ENCODE peak calls at places on chromosomes 16 and 17, in six cellular contexts. One of them, this sample, is unnamed.

GRCh38 chr16:4087099-4087885 is 28.9 kb downstream of the ADCY9 start:
- DNase-seq in kidney epithelial cell: no peak
- DNase-seq in ovary: no peak
- DNase-seq in heart left ventricle: no peak
- DNase-seq in choroid plexus epithelial cell: no peak
- DNase-seq in lower leg skin: no peak
- DNase-seq in this sample: no peak

GRCh38 chr17:17204041-17204591 is 2.0 kb downstream of the PLD6 start:
- DNase-seq in kidney epithelial cell: no peak
- DNase-seq in ovary: no peak
- DNase-seq in heart left ventricle: peak; percentile 68
- DNase-seq in choroid plexus epithelial cell: no peak
- DNase-seq in lower leg skin: peak; percentile 56
- DNase-seq in this sample: no peak

GRCh38 chr16:765971-766819 is 5.7 kb downstream of the MSLN start:
- DNase-seq in kidney epithelial cell: no peak
- DNase-seq in ovary: no peak
- DNase-seq in heart left ventricle: no peak
- DNase-seq in choroid plexus epithelial cell: no peak
- DNase-seq in lower leg skin: no peak
- DNase-seq in this sample: no peak

GRCh38 chr16:84885024-84885910 is 65.5 kb downstream of the CRISPLD2 start:
- DNase-seq in kidney epithelial cell: no peak
- DNase-seq in ovary: no peak
- DNase-seq in heart left ventricle: peak; percentile 39
- DNase-seq in choroid plexus epithelial cell: peak; percentile 28
- DNase-seq in lower leg skin: no peak
- DNase-seq in this sample: no peak

GRCh38 chr16:67541391-67542263 is 13.0 kb downstream of the RIPOR1 start:
- DNase-seq in kidney epithelial cell: no peak
- DNase-seq in ovary: no peak
- DNase-seq in heart left ventricle: peak; percentile 60
- DNase-seq in choroid plexus epithelial cell: peak; percentile 65
- DNase-seq in lower leg skin: no peak
- DNase-seq in this sample: no peak

GRCh38 chr16:28218109-28218508 is 6.3 kb upstream of the XPO6 start:
- DNase-seq in kidney epithelial cell: no peak
- DNase-seq in ovary: no peak
- DNase-seq in heart left ventricle: no peak
- DNase-seq in choroid plexus epithelial cell: peak; percentile 78
- DNase-seq in lower leg skin: no peak
- DNase-seq in this sample: peak; percentile 33

GRCh38 chr17:27327397-27327796 is 33.5 kb downstream of the WSB1 start:
- DNase-seq in kidney epithelial cell: no peak
- DNase-seq in ovary: no peak
- DNase-seq in heart left ventricle: no peak
- DNase-seq in choroid plexus epithelial cell: no peak
- DNase-seq in lower leg skin: no peak
- DNase-seq in this sample: no peak

GRCh38 chr16:84618428-84619102 is 687 bp upstream of the COTL1 start:
- DNase-seq in kidney epithelial cell: peak; percentile 95
- DNase-seq in ovary: peak; percentile 55
- DNase-seq in heart left ventricle: peak; percentile 49
- DNase-seq in choroid plexus epithelial cell: peak; percentile 96
- DNase-seq in lower leg skin: no peak
- DNase-seq in this sample: no peak

GRCh38 chr16:13977177-13977576 is 57.2 kb downstream of the ERCC4 start:
- DNase-seq in kidney epithelial cell: no peak
- DNase-seq in ovary: no peak
- DNase-seq in heart left ventricle: no peak
- DNase-seq in choroid plexus epithelial cell: no peak
- DNase-seq in lower leg skin: no peak
- DNase-seq in this sample: no peak

GRCh38 chr17:70407501-70407900 is 238.2 kb downstream of the KCNJ2 start:
- DNase-seq in kidney epithelial cell: no peak
- DNase-seq in ovary: no peak
- DNase-seq in heart left ventricle: no peak
- DNase-seq in choroid plexus epithelial cell: peak; percentile 71
- DNase-seq in lower leg skin: no peak
- DNase-seq in this sample: no peak

GRCh38 chr17:63848834-63849689 is 6.6 kb upstream of the SMARCD2 start:
- DNase-seq in kidney epithelial cell: no peak
- DNase-seq in ovary: peak; percentile 89
- DNase-seq in heart left ventricle: peak; percentile 95
- DNase-seq in choroid plexus epithelial cell: peak; percentile 93
- DNase-seq in lower leg skin: peak; percentile 90
- DNase-seq in this sample: peak; percentile 86
- H3K4me3 ChIP-seq in kidney epithelial cell: peak overlapping the region; percentile 29
- H3K4me3 ChIP-seq in ovary: peak overlapping the region; percentile 33
- H3K4me3 ChIP-seq in heart left ventricle: no peak overlapping the region
- H3K4me3 ChIP-seq in choroid plexus epithelial cell: peak overlapping the region; percentile 49
- H3K4me3 ChIP-seq in lower leg skin: no peak overlapping the region
- H3K4me3 ChIP-seq in this sample: peak overlapping the region; percentile 42

DNA sequence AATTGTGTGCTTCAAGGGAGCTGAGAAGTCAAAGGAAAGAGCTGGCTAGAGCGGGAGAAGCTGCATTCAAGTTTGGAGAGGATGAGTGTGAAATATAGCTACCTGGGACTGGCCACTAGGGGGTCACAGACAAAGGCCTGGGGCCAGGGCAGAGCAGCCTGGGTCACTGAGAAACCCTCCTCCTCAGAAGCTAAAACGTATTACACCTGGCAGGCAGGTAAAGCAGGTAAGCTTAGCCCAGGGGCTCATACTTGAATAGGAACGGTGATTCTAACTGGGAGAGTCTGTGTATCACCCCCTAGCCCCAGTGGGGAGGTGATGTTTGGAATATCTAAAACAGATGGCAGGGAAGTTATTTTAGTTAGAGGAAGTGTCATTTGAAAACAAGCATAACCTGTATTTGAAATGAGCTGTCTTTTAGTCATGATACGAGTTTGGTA is 6.8 kb downstream of the KRT37 start:
- DNase-seq in kidney epithelial cell: no peak
- DNase-seq in ovary: no peak
- DNase-seq in heart left ventricle: no peak
- DNase-seq in choroid plexus epithelial cell: no peak
- DNase-seq in lower leg skin: no peak
- DNase-seq in this sample: no peak
- TF ChIP-seq CTCF in kidney epithelial cell: peak; percentile 31
- TF ChIP-seq CTCF in ovary: no peak
- TF ChIP-seq CTCF in heart left ventricle: peak; percentile 5
- TF ChIP-seq CTCF in choroid plexus epithelial cell: peak; percentile 17
- TF ChIP-seq CTCF in lower leg skin: no peak
- TF ChIP-seq CTCF in this sample: peak; percentile 81

DNA sequence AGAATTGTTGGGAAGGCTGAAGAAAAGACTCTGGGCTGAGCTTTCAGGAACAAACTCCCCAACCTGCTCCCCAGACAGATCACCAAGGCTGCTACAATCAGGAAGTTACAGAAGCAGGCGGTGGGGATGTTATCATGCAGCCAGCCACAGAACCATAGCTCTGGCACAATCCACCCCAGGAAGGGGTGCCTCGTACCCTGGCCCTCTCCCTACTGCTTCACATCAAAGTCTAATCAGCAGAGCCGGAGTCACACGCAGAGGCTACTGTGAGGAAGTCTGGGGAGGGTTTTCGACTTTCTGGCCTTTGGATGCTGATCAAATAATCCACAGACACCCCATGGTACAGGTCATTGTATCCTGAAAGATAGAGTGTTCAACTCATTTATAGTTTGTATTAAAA is 86.9 kb downstream of the NTN1 start:
- DNase-seq in kidney epithelial cell: no peak
- DNase-seq in ovary: no peak
- DNase-seq in heart left ventricle: no peak
- DNase-seq in choroid plexus epithelial cell: no peak
- DNase-seq in lower leg skin: no peak
- DNase-seq in this sample: no peak
- H3K4me3 ChIP-seq in kidney epithelial cell: no peak overlapping the region
- H3K4me3 ChIP-seq in ovary: no peak overlapping the region
- H3K4me3 ChIP-seq in heart left ventricle: no peak overlapping the region
- H3K4me3 ChIP-seq in choroid plexus epithelial cell: no peak overlapping the region
- H3K4me3 ChIP-seq in lower leg skin: no peak overlapping the region
- H3K4me3 ChIP-seq in this sample: no peak overlapping the region

GRCh38 chr17:19537116-19537515 is 3.5 kb downstream of the SLC47A1 start:
- DNase-seq in kidney epithelial cell: no peak
- DNase-seq in ovary: no peak
- DNase-seq in heart left ventricle: no peak
- DNase-seq in choroid plexus epithelial cell: no peak
- DNase-seq in lower leg skin: no peak
- DNase-seq in this sample: no peak
- TF ChIP-seq CTCF in kidney epithelial cell: no peak
- TF ChIP-seq CTCF in ovary: no peak
- TF ChIP-seq CTCF in heart left ventricle: no peak
- TF ChIP-seq CTCF in choroid plexus epithelial cell: no peak
- TF ChIP-seq CTCF in lower leg skin: no peak
- TF ChIP-seq CTCF in this sample: no peak

GRCh38 chr16:12170103-12171025 is 193.8 kb downstream of the SNX29 start:
- DNase-seq in kidney epithelial cell: no peak
- DNase-seq in ovary: no peak
- DNase-seq in heart left ventricle: peak; percentile 43
- DNase-seq in choroid plexus epithelial cell: no peak
- DNase-seq in lower leg skin: no peak
- DNase-seq in this sample: no peak
- H3K4me3 ChIP-seq in kidney epithelial cell: no peak overlapping the region
- H3K4me3 ChIP-seq in ovary: no peak overlapping the region
- H3K4me3 ChIP-seq in heart left ventricle: no peak overlapping the region
- H3K4me3 ChIP-seq in choroid plexus epithelial cell: no peak overlapping the region
- H3K4me3 ChIP-seq in lower leg skin: no peak overlapping the region
- H3K4me3 ChIP-seq in this sample: no peak overlapping the region

GRCh38 chr16:63530208-63530607 is 1494.0 kb upstream of the CDH8 start:
- DNase-seq in kidney epithelial cell: no peak
- DNase-seq in ovary: no peak
- DNase-seq in heart left ventricle: no peak
- DNase-seq in choroid plexus epithelial cell: no peak
- DNase-seq in lower leg skin: no peak
- DNase-seq in this sample: no peak
- TF ChIP-seq CTCF in kidney epithelial cell: no peak
- TF ChIP-seq CTCF in ovary: no peak
- TF ChIP-seq CTCF in heart left ventricle: no peak
- TF ChIP-seq CTCF in choroid plexus epithelial cell: no peak
- TF ChIP-seq CTCF in lower leg skin: no peak
- TF ChIP-seq CTCF in this sample: no peak

GRCh38 chr16:88941051-88941932 is 35.7 kb downstream of the CBFA2T3 start:
- DNase-seq in kidney epithelial cell: no peak
- DNase-seq in ovary: no peak
- DNase-seq in heart left ventricle: peak; percentile 63
- DNase-seq in choroid plexus epithelial cell: no peak
- DNase-seq in lower leg skin: no peak
- DNase-seq in this sample: no peak

GRCh38 chr16:88938933-88939813 is 37.8 kb downstream of the CBFA2T3 start:
- DNase-seq in kidney epithelial cell: no peak
- DNase-seq in ovary: no peak
- DNase-seq in heart left ventricle: peak; percentile 61
- DNase-seq in choroid plexus epithelial cell: no peak
- DNase-seq in lower leg skin: no peak
- DNase-seq in this sample: no peak

GRCh38 chr16:88939814-88940195 is 37.2 kb downstream of the CBFA2T3 start:
- DNase-seq in kidney epithelial cell: no peak
- DNase-seq in ovary: no peak
- DNase-seq in heart left ventricle: peak; percentile 66
- DNase-seq in choroid plexus epithelial cell: no peak
- DNase-seq in lower leg skin: no peak
- DNase-seq in this sample: no peak

GRCh38 chr16:88941933-88942909 is 34.8 kb downstream of the CBFA2T3 start:
- DNase-seq in kidney epithelial cell: no peak
- DNase-seq in ovary: no peak
- DNase-seq in heart left ventricle: no peak
- DNase-seq in choroid plexus epithelial cell: peak; percentile 15
- DNase-seq in lower leg skin: no peak
- DNase-seq in this sample: no peak

DNA sequence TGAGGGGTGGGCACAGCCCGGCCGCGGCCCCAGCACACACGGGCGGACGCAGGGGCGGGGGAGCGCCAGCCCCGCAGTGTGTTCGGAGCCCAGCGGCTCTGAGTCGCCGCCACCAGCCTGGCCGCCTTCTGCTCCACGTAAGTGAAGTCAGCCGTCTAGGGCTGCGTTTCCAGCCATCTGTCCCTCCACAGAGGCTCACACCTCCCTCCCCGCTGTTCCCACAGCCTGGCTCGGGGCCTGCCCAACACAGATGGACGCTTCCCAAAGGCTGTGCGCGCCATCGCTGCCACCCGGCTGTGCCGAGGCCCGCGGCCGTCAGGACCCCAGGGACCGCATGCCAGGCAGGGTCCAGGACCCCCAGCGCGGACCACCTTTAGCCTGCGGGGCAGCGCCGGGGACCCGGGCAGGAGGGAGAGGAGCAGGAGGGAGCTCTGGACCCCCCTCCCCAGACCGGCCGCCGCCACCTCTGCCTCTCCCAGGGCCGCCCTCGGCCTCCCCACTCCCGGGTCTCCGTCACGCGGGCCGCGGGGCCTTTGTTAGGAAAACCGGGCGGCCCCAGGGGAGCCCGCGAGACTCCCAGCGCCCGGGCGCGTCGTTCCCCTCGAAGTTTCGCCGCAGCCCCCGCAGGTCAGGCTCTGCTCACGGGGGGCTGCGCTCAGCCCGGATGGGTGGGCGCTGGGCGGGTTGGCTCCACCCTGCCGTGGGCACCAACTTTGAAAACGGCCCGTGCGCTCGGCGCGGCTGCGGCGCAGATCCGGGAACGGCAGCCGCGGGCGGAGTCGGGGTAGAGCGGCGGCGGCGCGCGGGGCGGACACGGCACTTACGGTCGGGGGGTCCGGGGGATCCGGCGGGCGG is 36.6 kb downstream of the CBFA2T3 start:
- DNase-seq in kidney epithelial cell: no peak
- DNase-seq in ovary: no peak
- DNase-seq in heart left ventricle: peak; percentile 65
- DNase-seq in choroid plexus epithelial cell: no peak
- DNase-seq in lower leg skin: no peak
- DNase-seq in this sample: no peak
- H3K4me3 ChIP-seq in kidney epithelial cell: no peak overlapping the region
- H3K4me3 ChIP-seq in ovary: peak overlapping the region; percentile 26
- H3K4me3 ChIP-seq in heart left ventricle: peak overlapping the region; percentile 74
- H3K4me3 ChIP-seq in choroid plexus epithelial cell: no peak overlapping the region
- H3K4me3 ChIP-seq in lower leg skin: peak overlapping the region; percentile 33
- H3K4me3 ChIP-seq in this sample: peak overlapping the region; percentile 47

GRCh38 chr17:63881935-63882601 is at the start of gene GH2:
- DNase-seq in kidney epithelial cell: no peak
- DNase-seq in ovary: peak; percentile 25
- DNase-seq in heart left ventricle: no peak
- DNase-seq in choroid plexus epithelial cell: peak; percentile 62
- DNase-seq in lower leg skin: peak; percentile 18
- DNase-seq in this sample: no peak
- TF ChIP-seq CTCF in kidney epithelial cell: peak; percentile 71
- TF ChIP-seq CTCF in ovary: no peak
- TF ChIP-seq CTCF in heart left ventricle: peak; percentile 41
- TF ChIP-seq CTCF in choroid plexus epithelial cell: peak; percentile 73
- TF ChIP-seq CTCF in lower leg skin: no peak
- TF ChIP-seq CTCF in this sample: peak; percentile 84

GRCh38 chr17:80692931-80693467 is 148.4 kb downstream of the RPTOR start:
- DNase-seq in kidney epithelial cell: no peak
- DNase-seq in ovary: no peak
- DNase-seq in heart left ventricle: no peak
- DNase-seq in choroid plexus epithelial cell: no peak
- DNase-seq in lower leg skin: no peak
- DNase-seq in this sample: no peak
- H3K4me3 ChIP-seq in kidney epithelial cell: no peak overlapping the region
- H3K4me3 ChIP-seq in ovary: no peak overlapping the region
- H3K4me3 ChIP-seq in heart left ventricle: no peak overlapping the region
- H3K4me3 ChIP-seq in choroid plexus epithelial cell: no peak overlapping the region
- H3K4me3 ChIP-seq in lower leg skin: no peak overlapping the region
- H3K4me3 ChIP-seq in this sample: no peak overlapping the region

This sample was measured in GM12864.